ENCODE peak calls at places on chromosomes 6 and 20, in four cellular contexts. C is heart left ventricle, B is RCC 7860, H is occipital lobe. E is an unnamed sample.

GRCh38 chr6:80388515-80388914 is 282.0 kb downstream of the BCKDHB start:
- DNase-seq in C (no peak), H (no peak), B (no peak), E (no peak)

GRCh38 chr6:40409716-40410397 is 177.3 kb downstream of the LRFN2 start:
- DNase-seq in B (no peak), C (no peak), H (no peak), E (no peak)

GRCh38 chr6:111972714-111973678 is 80.9 kb upstream of the CCN6 start:
- DNase-seq in B (peak; percentile 77), H (no peak), C (peak; percentile 73), E (peak; percentile 66)

GRCh38 chr6:152110878-152111820 is 303.7 kb downstream of the ESR1 start:
- DNase-seq in C (peak; percentile 84), B (no peak), H (no peak), E (peak; percentile 76)

GRCh38 chr20:50413088-50413500 is 97.1 kb upstream of the PTPN1 start:
- DNase-seq in C (no peak), H (no peak), B (no peak), E (no peak)

GRCh38 chr6:84340422-84340821 is 113.0 kb upstream of the CEP162 start:
- DNase-seq in B (no peak), H (no peak), C (no peak), E (no peak)

GRCh38 chr20:59783020-59784010 is 150.1 kb downstream of the SYCP2 start:
- DNase-seq in H (peak; percentile 57), C (peak; percentile 39), B (no peak), E (peak; percentile 78)

GRCh38 chr6:143449731-143450452 is 603 bp downstream of the ADAT2 start:
- DNase-seq in B (peak; percentile 25), H (no peak), C (no peak), E (no peak)

GRCh38 chr20:47357296-47358051 is 975 bp upstream of the ZMYND8 start:
- DNase-seq in H (peak; percentile 88), C (peak; percentile 86), B (peak; percentile 93), E (peak; percentile 83)

GRCh38 chr6:28401172-28401571 is 1.6 kb upstream of the ZSCAN12 start:
- DNase-seq in H (no peak), C (no peak), B (no peak), E (no peak)

GRCh38 chr6:132132420-132132819 is 181.2 kb upstream of the CCN2 start:
- DNase-seq in H (no peak), B (peak; percentile 57), C (no peak), E (no peak)

GRCh38 chr6:24543683-24544082 is 48.9 kb downstream of the ALDH5A1 start:
- DNase-seq in C (no peak), B (no peak), H (peak; percentile 28), E (no peak)

GRCh38 chr6:17741507-17741906 is 34.8 kb upstream of the NUP153 start:
- DNase-seq in B (no peak), H (no peak), C (no peak), E (no peak)

GRCh38 chr6:99119109-99120031 is 171.6 kb upstream of the FBXL4 start:
- DNase-seq in C (no peak), H (no peak), B (peak; percentile 40), E (no peak)